ENCODE peak calls at places on chromosomes 5 and 9, in five cellular contexts. J is NCI-H2081; L is stimulated activated CD8-positive, alpha-beta memory T cell treated with anti-CD3 and anti-CD28 coated beads, Interleukin-4, amount 100 ng/mL, for 1 hour; U is activated naive CD4-positive, alpha-beta T cell treated with anti-CD3 and anti-CD28 coated beads for 36 hours; Y is AG04449. Z is an unnamed sample.

GRCh38 chr9:86722706-86723075 is 224.6 kb downstream of the GAS1 start:
- DNase-seq in J (no peak), L (no peak), U (no peak), Y (no peak), Z (no peak)

GRCh38 chr5:83227611-83228010 is 150.3 kb downstream of the XRCC4 start:
- DNase-seq in J (no peak), L (no peak), U (no peak), Y (no peak), Z (no peak)

GRCh38 chr5:112270299-112271293 is 148.5 kb downstream of the EPB41L4A start:
- DNase-seq in J (no peak), L (no peak), U (no peak), Y (no peak), Z (no peak)

GRCh38 chr9:96638606-96639364 is 16.3 kb downstream of the PRXL2C start:
- DNase-seq in J (no peak), L (no peak), U (no peak), Y (no peak), Z (no peak)

GRCh38 chr9:130182090-130182909 is 10.1 kb downstream of the NCS1 start:
- DNase-seq in J (no peak), L (no peak), U (no peak), Y (no peak), Z (no peak)

GRCh38 chr5:17898766-17899165 is 264.5 kb downstream of the TAF11L14 start:
- DNase-seq in J (no peak), L (no peak), U (no peak), Y (no peak), Z (no peak)

GRCh38 chr5:138029944-138030343 is 2.9 kb downstream of the FAM13B start:
- DNase-seq in J (no peak), L (no peak), U (no peak), Y (no peak), Z (no peak)

GRCh38 chr5:28505121-28505520 is 1466.7 kb upstream of the CDH9 start:
- DNase-seq in J (no peak), L (no peak), U (no peak), Y (no peak), Z (no peak)

GRCh38 chr5:169229342-169229892 is 71.5 kb downstream of the SLIT3 start:
- DNase-seq in J (no peak), L (no peak), U (no peak), Y (peak), Z (no peak)

GRCh38 chr5:104540448-104540847 is 977.9 kb upstream of the NUDT12 start:
- DNase-seq in J (no peak), L (no peak), U (no peak), Y (no peak), Z (no peak)

GRCh38 chr5:109455598-109456096 is 45.9 kb upstream of the PJA2 start:
- DNase-seq in J (no peak), L (no peak), U (peak), Y (peak), Z (no peak)

GRCh38 chr5:1519631-1520141 is 4.1 kb downstream of the LPCAT1 start:
- DNase-seq in J (no peak), L (no peak), U (no peak), Y (no peak), Z (no peak)

GRCh38 chr9:93540305-93540704 is 36.1 kb upstream of the PHF2 start:
- DNase-seq in J (no peak), L (no peak), U (no peak), Y (no peak), Z (no peak)

Z was measured in DMS79.